ENCODE peak calls at places on chromosomes 2 and 18, in nine cellular contexts. P is mesenchymal stem cell, G is BJ, N is K562, O is ovary, W is stomach, X is mammary epithelial cell, L is tibial artery, Y is GM12878. J is an unnamed sample. For H3K36me3, the result is how much of the 10 kb centered on the place peaks cover.

GRCh38 chr2:105068387-105068786 is 30.5 kb downstream of the MRPS9 start:
- DNase-seq in P (no peak), G (no peak), N (no peak), O (no peak), W (no peak), X (no peak), L (no peak), Y (no peak), J (no peak)

GRCh38 chr2:44275915-44276279 is 617 bp downstream of the SLC3A1 start:
- DNase-seq in P (peak), G (no peak), N (no peak), O (no peak), W (no peak), X (peak), L (no peak), Y (no peak), J (no peak)

GRCh38 chr18:77818328-77818727 is 568.7 kb downstream of the GALR1 start:
- DNase-seq in P (no peak), G (no peak), N (no peak), O (no peak), W (no peak), X (no peak), L (no peak), Y (no peak), J (no peak)

GRCh38 chr2:204264746-204265145 is 280.5 kb upstream of the PARD3B start:
- DNase-seq in P (no peak), G (no peak), N (no peak), O (no peak), W (no peak), X (no peak), L (no peak), Y (no peak), J (no peak)

GRCh38 chr2:119719261-119719627 is 40.2 kb downstream of the TMEM177 start:
- DNase-seq in P (no peak), G (no peak), N (no peak), O (no peak), W (no peak), X (no peak), L (no peak), Y (no peak), J (no peak)

GRCh38 chr2:47087051-47087450 is 68.1 kb downstream of the STPG4 start:
- DNase-seq in P (no peak), G (no peak), N (no peak), O (no peak), W (no peak), X (no peak), L (no peak), Y (no peak), J (no peak)

GRCh38 chr2:145655366-145655765 is 1135.4 kb upstream of the ZEB2 start:
- DNase-seq in P (no peak), G (no peak), N (no peak), O (no peak), W (no peak), X (no peak), L (no peak), Y (no peak), J (no peak)

GRCh38 chr2:67322361-67323001 is 74.7 kb upstream of the ETAA1 start:
- DNase-seq in P (peak), G (no peak), N (peak), O (peak), W (no peak), X (peak), L (peak), Y (no peak), J (peak)

GRCh38 chr2:26175191-26175715 is 2.4 kb downstream of the GAREM2 start:
- DNase-seq in P (no peak), G (no peak), N (no peak), O (no peak), W (no peak), X (no peak), L (no peak), Y (no peak), J (no peak)

GRCh38 chr2:33511141-33511540 is 34.7 kb downstream of the RASGRP3 start:
- DNase-seq in P (peak), G (no peak), N (no peak), O (no peak), W (no peak), X (no peak), L (no peak), Y (no peak), J (no peak)

GRCh38 chr18:61643884-61644647 is 248.7 kb downstream of the RNF152 start:
- DNase-seq in P (no peak), G (no peak), N (no peak), O (no peak), W (no peak), X (no peak), L (no peak), Y (no peak), J (no peak)

GRCh38 chr2:40400336-40400953 is 51.4 kb downstream of the SLC8A1 start:
- DNase-seq in P (no peak), G (no peak), N (no peak), O (no peak), W (no peak), X (no peak), L (no peak), Y (no peak), J (peak)

GRCh38 chr18:45255142-45255890 is 360.0 kb upstream of the SLC14A2 start:
- DNase-seq in P (peak), G (peak), N (no peak), O (no peak), W (no peak), X (peak), L (no peak), Y (no peak), J (peak)

GRCh38 chr2:47950340-47951280 is 44.3 kb upstream of the FBXO11 start:
- DNase-seq in P (no peak), G (no peak), N (no peak), O (no peak), W (no peak), X (no peak), L (no peak), Y (no peak), J (no peak)

GRCh38 chr2:223457301-223457700 is 144.9 kb downstream of the SCG2 start:
- DNase-seq in P (no peak), G (no peak), N (no peak), O (no peak), W (no peak), X (no peak), L (no peak), Y (no peak), J (no peak)

GRCh38 chr2:15293262-15293937 is 267.7 kb downstream of the NBAS start:
- DNase-seq in P (no peak), G (no peak), N (no peak), O (no peak), W (no peak), X (no peak), L (no peak), Y (no peak), J (no peak)

GRCh38 chr2:131154071-131154531 is 49.0 kb downstream of the PLEKHB2 start:
- DNase-seq in P (peak), G (no peak), N (peak), O (peak), W (peak), X (peak), L (no peak), Y (peak), J (peak)

GRCh38 chr2:73836141-73836943 is 7.6 kb downstream of the STAMBP start:
- DNase-seq in P (no peak), G (no peak), N (peak), O (no peak), W (peak), X (no peak), L (no peak), Y (no peak), J (no peak)
- H3K36me3 ChIP-seq in P (under half), G (under half), N (half or more), O (under half), W (under half), X (under half), L (under half), Y (under half), J (under half)

DNA sequence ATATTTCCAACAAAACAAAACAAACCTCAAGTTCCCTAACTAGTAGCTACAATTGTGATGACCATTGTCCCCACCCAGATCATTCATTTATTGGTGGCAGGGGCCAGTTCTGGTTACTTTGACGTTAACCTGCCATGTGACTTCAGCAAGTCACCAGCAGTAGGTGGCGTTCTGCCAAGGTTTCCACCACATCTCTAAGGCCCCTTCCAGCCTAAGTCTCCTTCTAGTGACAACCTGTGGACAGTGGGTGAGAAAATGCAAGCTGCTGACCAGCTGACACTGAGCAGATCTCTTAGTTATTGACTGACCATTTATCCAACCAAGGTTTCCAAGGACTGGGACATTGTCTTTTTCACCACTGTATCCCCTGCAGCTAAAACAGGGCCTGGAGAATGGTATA is 98.4 kb downstream of the GPR39 start:
- DNase-seq in P (no peak), G (no peak), N (peak), O (no peak), W (no peak), X (no peak), L (no peak), Y (no peak), J (no peak)
- H3K36me3 ChIP-seq in P (under half), G (under half), N (under half), O (under half), W (under half), X (under half), L (under half), Y (under half), J (under half)

GRCh38 chr18:58344080-58344670 is 284.7 kb downstream of the ALPK2 start:
- DNase-seq in P (no peak), G (no peak), N (no peak), O (no peak), W (no peak), X (no peak), L (no peak), Y (no peak), J (no peak)
- H3K36me3 ChIP-seq in P (under half), G (under half), N (under half), O (under half), W (under half), X (under half), L (under half), Y (under half), J (under half)

GRCh38 chr2:70450641-70451250 is 102.9 kb downstream of the TGFA start:
- DNase-seq in P (no peak), G (no peak), N (no peak), O (no peak), W (no peak), X (no peak), L (no peak), Y (no peak), J (no peak)

GRCh38 chr2:70460333-70460732 is 93.3 kb downstream of the TGFA start:
- DNase-seq in P (no peak), G (no peak), N (no peak), O (no peak), W (no peak), X (peak), L (no peak), Y (no peak), J (no peak)

GRCh38 chr2:70458661-70459060 is 95.0 kb downstream of the TGFA start:
- DNase-seq in P (no peak), G (no peak), N (no peak), O (no peak), W (no peak), X (no peak), L (no peak), Y (no peak), J (no peak)

GRCh38 chr2:70456594-70457495 is 96.8 kb downstream of the TGFA start:
- DNase-seq in P (no peak), G (no peak), N (no peak), O (no peak), W (no peak), X (peak), L (no peak), Y (no peak), J (no peak)

GRCh38 chr2:70454936-70455544 is 98.6 kb downstream of the TGFA start:
- DNase-seq in P (no peak), G (no peak), N (no peak), O (no peak), W (no peak), X (peak), L (no peak), Y (no peak), J (no peak)
- H3K36me3 ChIP-seq in P (under half), G (under half), N (under half), O (under half), W (under half), X (under half), L (under half), Y (under half), J (under half)

GRCh38 chr2:205725059-205725458 is 42.8 kb downstream of the NRP2 start:
- DNase-seq in P (no peak), G (no peak), N (no peak), O (no peak), W (no peak), X (no peak), L (no peak), Y (no peak), J (no peak)
- H3K36me3 ChIP-seq in P (under half), G (under half), N (under half), O (under half), W (half or more), X (under half), L (under half), Y (under half), J (under half)

DNA sequence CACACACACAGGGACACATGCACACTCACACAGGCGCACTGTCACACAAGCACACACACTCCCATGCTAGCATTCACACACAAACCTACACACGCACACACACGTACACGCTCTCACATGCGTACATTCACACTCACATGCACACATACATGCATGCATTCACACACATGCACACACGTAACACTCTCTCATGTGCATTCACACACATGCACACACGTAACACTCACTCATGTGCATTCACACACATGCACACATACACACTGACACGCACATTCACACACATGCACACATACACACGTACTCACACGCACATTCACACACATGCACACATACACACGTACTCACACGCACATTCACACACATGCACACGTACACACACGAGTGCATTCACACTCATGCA is 16.3 kb downstream of the ADI1 start:
- DNase-seq in P (no peak), G (no peak), N (no peak), O (no peak), W (no peak), X (no peak), L (no peak), Y (no peak), J (no peak)
- H3K36me3 ChIP-seq in P (half or more), G (under half), N (half or more), O (under half), W (half or more), X (under half), L (half or more), Y (under half), J (under half)

GRCh38 chr2:190968522-190968921 is 45.4 kb downstream of the STAT1 start:
- DNase-seq in P (no peak), G (no peak), N (no peak), O (no peak), W (no peak), X (no peak), L (no peak), Y (no peak), J (no peak)
- H3K36me3 ChIP-seq in P (half or more), G (under half), N (half or more), O (under half), W (half or more), X (half or more), L (half or more), Y (under half), J (half or more)

DNA sequence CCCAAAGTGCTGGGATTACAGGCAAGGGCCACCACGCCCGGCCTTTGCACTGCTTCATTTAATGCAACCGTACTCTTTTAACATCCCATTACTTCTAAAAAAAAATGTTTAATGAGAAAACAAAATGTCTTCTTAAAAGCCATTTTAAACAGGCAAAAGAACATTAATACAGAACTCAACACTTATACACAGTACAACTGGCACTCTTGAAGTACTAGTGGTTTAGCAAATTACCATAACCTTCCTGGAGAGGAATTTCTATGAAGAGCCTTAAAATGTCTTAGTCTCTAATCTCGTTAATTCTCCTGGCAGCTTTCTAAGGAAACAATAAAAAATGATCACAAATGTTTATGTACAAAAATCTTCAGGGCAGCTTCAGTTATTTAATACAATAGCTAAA is 5.9 kb downstream of the IWS1 start:
- DNase-seq in P (no peak), G (no peak), N (no peak), O (no peak), W (no peak), X (no peak), L (no peak), Y (no peak), J (no peak)
- H3K36me3 ChIP-seq in P (half or more), G (under half), N (half or more), O (under half), W (half or more), X (under half), L (under half), Y (under half), J (half or more)

GRCh38 chr2:6846540-6846939 is 19.2 kb downstream of the CMPK2 start:
- DNase-seq in P (no peak), G (no peak), N (no peak), O (no peak), W (no peak), X (no peak), L (no peak), Y (no peak), J (no peak)
- H3K36me3 ChIP-seq in P (under half), G (under half), N (under half), O (under half), W (half or more), X (under half), L (half or more), Y (under half), J (under half)

GRCh38 chr2:86047575-86048382 is 57.9 kb downstream of the POLR1A start:
- DNase-seq in P (no peak), G (no peak), N (no peak), O (peak), W (no peak), X (no peak), L (no peak), Y (no peak), J (no peak)
- H3K36me3 ChIP-seq in P (half or more), G (under half), N (half or more), O (under half), W (half or more), X (under half), L (half or more), Y (under half), J (half or more)

J was measured in MG63.